ENCODE peak calls at places on chromosome 10, in eight cellular contexts. R is HCT116, P is neural progenitor cell, S is PC-3, A is SK-N-SH, U is GM23248, G is OCI-LY7, H is GM23338. V is an unnamed sample.

GRCh38 chr10:76082956-76083355 is 651.5 kb downstream of the LRMDA start:
- DNase-seq in R (peak), U (peak), G (no peak), S (peak), A (no peak), H (peak), P (peak), V (no peak)

GRCh38 chr10:78623577-78624215 is 445.1 kb upstream of the ZMIZ1 start:
- DNase-seq in U (peak), R (peak), S (peak), A (no peak), H (no peak), P (no peak), G (no peak), V (no peak)

GRCh38 chr10:121598261-121599249 is at the start of gene FGFR2:
- DNase-seq in R (peak), S (peak), A (peak), G (no peak), U (peak), P (peak), H (peak), V (peak)

GRCh38 chr10:48651293-48651692 is 33.4 kb upstream of the WDFY4 start:
- DNase-seq in A (no peak), S (no peak), U (no peak), R (no peak), G (no peak), H (no peak), P (no peak), V (peak)

GRCh38 chr10:121405096-121405495 is 193.1 kb downstream of the FGFR2 start:
- DNase-seq in A (no peak), S (no peak), R (no peak), P (no peak), H (no peak), U (no peak), G (no peak), V (no peak)

GRCh38 chr10:114285961-114286441 is 46.9 kb downstream of the VWA2 start:
- DNase-seq in U (no peak), P (no peak), G (no peak), H (peak), A (no peak), R (no peak), S (no peak), V (no peak)

GRCh38 chr10:63343476-63343875 is 122.3 kb downstream of the JMJD1C start:
- DNase-seq in P (no peak), H (no peak), R (no peak), G (no peak), S (peak), A (no peak), U (peak), V (no peak)

GRCh38 chr10:110209399-110209925 is 2.1 kb downstream of the MXI1 start:
- DNase-seq in P (peak), R (peak), U (peak), G (peak), A (no peak), H (peak), S (peak), V (peak)

GRCh38 chr10:80709879-80710278 is 172.2 kb downstream of the SH2D4B start:
- DNase-seq in R (no peak), H (no peak), G (no peak), U (no peak), P (no peak), S (no peak), A (no peak), V (no peak)

GRCh38 chr10:9262770-9263169 is 1208.3 kb downstream of the GATA3 start:
- DNase-seq in G (no peak), U (no peak), R (no peak), H (no peak), S (no peak), P (no peak), A (no peak), V (no peak)

GRCh38 chr10:92995509-92995908 is 65.1 kb upstream of the CYP26C1 start:
- DNase-seq in R (no peak), A (no peak), G (no peak), H (peak), S (no peak), U (no peak), P (no peak), V (no peak)

GRCh38 chr10:129388435-129388834 is 78.6 kb upstream of the MGMT start:
- DNase-seq in H (no peak), U (no peak), G (no peak), A (no peak), R (no peak), S (no peak), P (no peak), V (no peak)

GRCh38 chr10:26799342-26799741 is 61.4 kb downstream of the ABI1 start:
- DNase-seq in S (no peak), U (no peak), P (no peak), G (peak), H (no peak), R (no peak), A (no peak), V (peak)

GRCh38 chr10:104350146-104350635 is 3.4 kb upstream of the CFAP58 start:
- DNase-seq in S (peak), R (peak), U (peak), P (peak), G (peak), A (peak), H (peak), V (peak)

GRCh38 chr10:35340975-35341374 is 4.7 kb downstream of the CCNY start:
- DNase-seq in S (peak), R (no peak), U (peak), A (no peak), G (no peak), H (no peak), P (no peak), V (no peak)

GRCh38 chr10:110437351-110437605 is 60.4 kb upstream of the DUSP5 start:
- DNase-seq in A (no peak), P (no peak), S (no peak), R (no peak), U (no peak), G (no peak), H (no peak), V (no peak)

GRCh38 chr10:25357269-25357668 is 182.5 kb downstream of the GPR158 start:
- DNase-seq in U (no peak), P (no peak), A (no peak), G (no peak), R (no peak), S (no peak), H (no peak), V (no peak)

DNA sequence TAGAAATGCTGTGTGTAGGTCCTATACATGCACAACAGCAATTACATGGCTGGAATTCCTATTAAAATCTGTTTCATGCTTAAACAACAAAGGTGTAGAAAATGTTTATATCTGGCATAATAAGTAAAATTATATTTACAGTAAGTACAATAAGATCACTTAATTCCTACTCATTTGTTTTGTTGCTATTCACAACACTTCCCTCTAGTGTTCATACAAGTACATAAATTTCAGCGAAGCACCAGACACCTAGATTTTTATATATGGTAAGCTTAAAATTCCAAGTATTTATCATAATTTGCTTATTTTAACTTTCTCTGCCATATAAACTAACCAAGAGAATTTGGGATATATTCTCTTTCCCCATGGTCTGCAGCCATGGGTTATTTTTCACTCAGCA is 51.8 kb upstream of the ANK3 start:
- DNase-seq in G (peak), S (peak), A (no peak), H (no peak), R (peak), P (no peak), U (peak), V (peak)
- TF ChIP-seq EZH2phosphoT487 in G (no peak), S (no peak), A (no peak), H (no peak), R (no peak), P (no peak), U (no peak), V (no peak)

GRCh38 chr10:16519250-16519907 is 2.3 kb downstream of the C1QL3 start:
- DNase-seq in G (no peak), H (peak), R (no peak), A (no peak), U (no peak), P (peak), S (no peak), V (no peak)

GRCh38 chr10:16521311-16522016 is at the start of gene C1QL3:
- DNase-seq in S (peak), A (peak), G (no peak), H (peak), U (peak), R (no peak), P (peak), V (no peak)

GRCh38 chr10:16519908-16520861 is 1.5 kb downstream of the C1QL3 start:
- DNase-seq in A (peak), P (peak), G (no peak), H (peak), R (no peak), U (peak), S (no peak), V (no peak)

GRCh38 chr10:16518822-16519221 is 2.9 kb downstream of the C1QL3 start:
- DNase-seq in A (peak), H (peak), S (peak), R (no peak), P (no peak), G (no peak), U (no peak), V (no peak)

DNA sequence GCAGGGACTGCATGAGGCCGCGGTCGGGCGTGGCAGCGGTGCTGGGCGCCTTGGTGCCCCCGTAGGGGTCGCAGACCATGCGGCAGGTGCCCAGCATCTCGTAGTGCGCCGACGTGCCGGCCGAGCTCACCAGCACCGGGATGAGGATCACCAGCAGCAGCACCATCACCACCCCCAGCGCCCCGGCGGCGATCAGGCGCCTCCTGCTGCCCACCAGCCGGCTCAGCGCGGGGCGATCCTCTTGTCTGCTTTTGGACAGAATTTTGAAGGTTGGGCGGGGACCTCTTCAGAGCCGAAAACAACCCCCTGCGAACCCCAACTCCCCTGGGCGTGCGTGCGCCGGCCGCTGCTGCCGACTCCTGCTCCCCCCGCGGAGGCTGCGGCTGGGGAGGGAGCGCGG is 779 bp downstream of the C1QL3 start:
- DNase-seq in A (peak), H (peak), U (peak), G (no peak), R (no peak), S (peak), P (peak), V (no peak)
- TF ChIP-seq EZH2phosphoT487 in A (no peak), H (no peak), U (no peak), G (no peak), R (no peak), S (no peak), P (no peak), V (no peak)

GRCh38 chr10:107814865-107815487 is 650.5 kb upstream of the SORCS1 start:
- DNase-seq in G (peak), U (peak), A (peak), S (peak), P (peak), R (no peak), H (peak), V (peak)
- TF ChIP-seq EZH2phosphoT487 in G (no peak), U (no peak), A (no peak), S (no peak), P (no peak), R (no peak), H (no peak), V (no peak)

GRCh38 chr10:100670368-100670767 is 75.0 kb upstream of the PAX2 start:
- DNase-seq in G (no peak), U (no peak), A (no peak), P (no peak), H (no peak), R (no peak), S (no peak), V (no peak)
- TF ChIP-seq EZH2phosphoT487 in G (no peak), U (no peak), A (no peak), P (no peak), H (no peak), R (no peak), S (no peak), V (no peak)

DNA sequence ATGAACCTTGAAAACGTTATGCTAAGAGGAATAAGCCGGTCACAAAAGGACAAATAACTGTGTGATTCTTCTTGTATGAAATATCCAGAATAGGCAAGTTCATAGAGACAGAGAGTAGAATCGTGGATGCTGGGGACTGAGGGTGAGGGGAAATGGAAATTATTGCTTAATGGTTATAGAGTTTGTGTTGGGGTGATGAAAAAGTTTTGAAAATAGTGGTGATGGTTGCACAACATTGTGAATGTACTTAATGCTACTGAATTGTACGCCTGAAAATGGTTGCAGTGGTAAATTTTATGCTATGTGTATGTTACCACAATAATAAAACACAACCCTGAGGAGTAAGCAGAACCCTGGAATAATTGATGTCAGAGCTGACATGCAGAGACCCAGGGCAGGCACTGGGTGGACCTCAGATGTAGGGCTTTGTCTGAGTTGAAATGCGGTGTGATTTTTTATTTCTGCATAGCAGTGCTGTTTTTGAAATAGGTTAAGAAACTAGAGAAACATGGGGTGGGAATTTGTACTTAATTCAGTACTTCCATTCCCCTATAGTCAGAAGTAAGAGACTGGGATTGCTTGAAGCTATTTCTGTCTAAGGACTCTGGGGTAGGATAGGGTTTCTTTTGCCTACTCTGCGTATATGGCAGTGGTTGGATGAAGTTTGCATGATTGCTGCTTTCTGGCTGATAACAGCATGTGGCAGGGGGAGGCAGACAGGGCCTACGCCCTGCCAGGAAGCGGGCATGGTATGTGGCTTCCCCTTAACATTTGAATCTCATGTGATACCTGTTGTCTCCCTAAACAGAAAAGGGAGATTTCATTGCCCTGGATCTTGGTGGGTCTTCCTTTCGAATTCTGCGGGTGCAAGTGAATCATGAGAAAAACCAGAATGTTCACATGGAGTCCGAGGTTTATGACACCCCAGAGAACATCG is 57.4 kb downstream of the TACR2 start:
- DNase-seq in P (no peak), H (no peak), S (no peak), A (no peak), R (no peak), G (no peak), U (no peak), V (no peak)
- TF ChIP-seq EZH2phosphoT487 in P (no peak), H (no peak), S (no peak), A (no peak), R (no peak), G (no peak), U (no peak), V (no peak)

GRCh38 chr10:86393858-86394472 is 27.4 kb upstream of the GRID1 start:
- DNase-seq in P (no peak), A (no peak), G (no peak), H (no peak), S (no peak), R (no peak), U (no peak), V (no peak)
- TF ChIP-seq EZH2phosphoT487 in P (no peak), A (no peak), G (no peak), H (no peak), S (no peak), R (no peak), U (no peak), V (no peak)